ENCODE peak calls at places on chromosomes 11 and 22, in eight cellular contexts. O is fibroblast of the aortic adventitia, V is HFFc6, F is AG10803, U is type B pancreatic cell, X is mucosa of descending colon, K is fibroblast of pulmonary artery, C is left lung. D is an unnamed sample.

GRCh38 chr11:17179972-17180371 is 27.8 kb downstream of the PIK3C2A start:
- DNase-seq in K (no peak), C (no peak), V (no peak), O (no peak), X (no peak), U (no peak), F (no peak), D (no peak)

GRCh38 chr22:49193348-49193747 is 634.3 kb downstream of the BRD1 start:
- DNase-seq in C (no peak), V (no peak), U (no peak), O (no peak), F (no peak), K (no peak), X (no peak), D (no peak)

GRCh38 chr22:17782621-17783020 is 8.4 kb upstream of the BID start:
- DNase-seq in O (no peak), K (no peak), U (no peak), V (no peak), F (no peak), X (peak), C (no peak), D (no peak)

GRCh38 chr11:108781921-108782320 is 117.1 kb downstream of the DDX10 start:
- DNase-seq in K (no peak), C (no peak), O (no peak), F (no peak), X (no peak), V (no peak), U (no peak), D (no peak)

GRCh38 chr11:120184946-120185677 is 25.7 kb upstream of the OAF start:
- DNase-seq in U (peak), F (peak), O (peak), K (peak), X (peak), C (peak), V (peak), D (no peak)

GRCh38 chr11:111923951-111924350 is 5.2 kb downstream of the C11orf52 start:
- DNase-seq in F (no peak), V (peak), K (no peak), O (no peak), C (no peak), X (no peak), U (no peak), D (no peak)

GRCh38 chr22:47616396-47617020 is 854.1 kb downstream of the TBC1D22A start:
- DNase-seq in X (no peak), V (no peak), C (no peak), U (peak), O (no peak), F (no peak), K (no peak), D (no peak)

GRCh38 chr22:29206372-29207230 is 905 bp downstream of the EMID1 start:
- DNase-seq in X (no peak), U (no peak), O (no peak), C (no peak), F (no peak), V (no peak), K (no peak), D (no peak)

GRCh38 chr22:19455033-19455432 is 7.5 kb upstream of the C22orf39 start:
- DNase-seq in U (no peak), O (no peak), K (no peak), C (no peak), X (no peak), F (no peak), V (no peak), D (no peak)

GRCh38 chr22:49826603-49827306 is 918 bp downstream of the BRD1 start:
- DNase-seq in V (peak), O (peak), F (peak), X (peak), K (peak), C (no peak), U (no peak), D (peak)

GRCh38 chr11:130129922-130130321 is 29.7 kb upstream of the ST14 start:
- DNase-seq in V (no peak), F (no peak), O (no peak), C (no peak), K (no peak), U (no peak), X (no peak), D (no peak)

GRCh38 chr11:27089746-27090145 is 49.1 kb downstream of the BBOX1 start:
- DNase-seq in C (no peak), F (no peak), U (no peak), X (no peak), V (no peak), O (no peak), K (no peak), D (no peak)

GRCh38 chr22:35987487-35987886 is 41.1 kb downstream of the RBFOX2 start:
- DNase-seq in C (no peak), F (peak), X (no peak), O (no peak), V (no peak), K (peak), U (no peak), D (no peak)

GRCh38 chr11:118349475-118349874 is 5.3 kb downstream of the CD3G start:
- DNase-seq in C (no peak), V (no peak), K (no peak), O (no peak), F (no peak), X (no peak), U (no peak), D (no peak)

GRCh38 chr22:43884600-43885318 is 7.1 kb downstream of the PNPLA5 start:
- DNase-seq in O (peak), F (peak), V (no peak), X (peak), C (peak), K (peak), U (no peak), D (peak)

GRCh38 chr11:122642971-122643370 is 12.6 kb upstream of the UBASH3B start:
- DNase-seq in F (no peak), U (no peak), O (no peak), X (no peak), C (no peak), K (no peak), V (peak), D (peak)

GRCh38 chr22:40218723-40219294 is 41.1 kb downstream of the TNRC6B start:
- DNase-seq in X (no peak), K (no peak), O (peak), F (no peak), V (no peak), U (peak), C (no peak), D (no peak)

GRCh38 chr11:72812604-72812967 is 1.6 kb upstream of the ATG16L2 start:
- DNase-seq in U (no peak), O (no peak), K (no peak), C (no peak), X (no peak), F (no peak), V (no peak), D (no peak)

GRCh38 chr11:120539681-120540369 is 28.3 kb downstream of the GRIK4 start:
- DNase-seq in U (no peak), V (peak), C (no peak), K (no peak), F (peak), O (no peak), X (no peak), D (no peak)

DNA sequence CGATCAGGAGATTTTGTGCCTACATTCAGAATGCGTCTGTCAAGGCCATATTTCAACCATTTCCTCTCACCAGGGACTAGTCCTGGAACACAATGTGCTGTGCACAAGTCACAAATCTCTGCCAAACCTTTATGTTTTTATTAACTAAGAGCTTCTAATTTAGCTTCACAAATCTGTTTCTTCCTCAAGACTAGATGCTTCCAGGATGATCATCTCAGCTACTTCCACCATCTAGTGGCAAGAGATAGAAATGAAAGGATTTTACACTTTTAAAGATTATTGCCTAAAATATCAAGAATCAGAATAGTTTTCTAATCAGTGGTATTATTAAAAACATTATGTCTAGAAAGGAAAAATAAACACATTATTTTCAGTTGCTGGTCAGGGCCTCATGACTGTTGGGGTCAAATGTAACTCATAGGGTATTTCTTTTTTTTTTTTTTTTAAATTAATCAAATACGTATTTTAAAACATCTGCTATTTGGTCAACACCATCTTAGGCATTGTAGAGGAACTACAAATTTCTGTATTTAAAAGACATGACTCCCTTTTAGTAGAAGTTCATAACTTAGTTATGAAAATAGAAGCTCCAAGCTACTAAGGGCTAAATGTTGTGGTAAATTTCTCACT is 1102.6 kb downstream of the DLG2 start:
- DNase-seq in F (peak), C (no peak), K (peak), X (no peak), V (peak), O (peak), U (no peak), D (no peak)
- TF ChIP-seq CTCF in F (peak), C (peak), K (peak), X (no peak), V (peak), O (peak), U (peak), D (peak)

GRCh38 chr11:94828088-94828487 is 59.9 kb downstream of the AMOTL1 start:
- DNase-seq in U (no peak), F (no peak), K (no peak), V (no peak), X (no peak), C (no peak), O (no peak), D (no peak)

GRCh38 chr11:94831529-94831928 is 63.4 kb downstream of the AMOTL1 start:
- DNase-seq in K (no peak), X (no peak), C (no peak), V (no peak), F (no peak), U (no peak), O (no peak), D (no peak)

GRCh38 chr11:94834931-94835330 is 66.8 kb downstream of the AMOTL1 start:
- DNase-seq in C (no peak), F (no peak), K (peak), O (peak), U (no peak), V (peak), X (no peak), D (no peak)

GRCh38 chr11:94832604-94833238 is 64.6 kb downstream of the AMOTL1 start:
- DNase-seq in U (no peak), K (no peak), F (no peak), O (no peak), V (no peak), C (no peak), X (no peak), D (no peak)

DNA sequence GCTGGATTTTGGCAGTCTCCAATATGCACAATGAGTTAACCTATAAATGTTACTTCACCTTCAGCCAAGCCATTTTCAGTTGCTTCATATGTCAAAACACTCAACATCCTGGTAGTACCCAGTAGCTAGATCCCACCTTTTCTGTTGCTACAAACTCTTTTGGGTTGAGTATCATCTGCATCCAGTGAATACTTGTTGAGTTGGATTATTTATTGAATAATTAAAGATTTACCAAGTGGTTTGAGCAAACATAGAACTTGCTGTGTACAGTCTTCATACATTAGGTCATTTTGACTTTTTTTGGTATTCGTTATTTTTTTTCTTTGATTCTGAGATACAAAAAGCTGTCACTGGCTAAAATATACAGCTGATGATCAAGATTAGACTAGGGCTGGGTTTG is 62.6 kb downstream of the AMOTL1 start:
- DNase-seq in U (no peak), V (no peak), X (no peak), C (no peak), O (no peak), K (no peak), F (no peak), D (no peak)
- TF ChIP-seq CTCF in U (no peak), V (no peak), X (no peak), C (no peak), O (no peak), K (no peak), F (no peak), D (no peak)

GRCh38 chr22:37752189-37753061 is 55.3 kb upstream of the GCAT start:
- DNase-seq in O (peak), V (peak), K (peak), C (peak), F (peak), U (no peak), X (peak), D (peak)
- TF ChIP-seq CTCF in O (peak), V (peak), K (peak), C (no peak), F (peak), U (peak), X (no peak), D (no peak)

DNA sequence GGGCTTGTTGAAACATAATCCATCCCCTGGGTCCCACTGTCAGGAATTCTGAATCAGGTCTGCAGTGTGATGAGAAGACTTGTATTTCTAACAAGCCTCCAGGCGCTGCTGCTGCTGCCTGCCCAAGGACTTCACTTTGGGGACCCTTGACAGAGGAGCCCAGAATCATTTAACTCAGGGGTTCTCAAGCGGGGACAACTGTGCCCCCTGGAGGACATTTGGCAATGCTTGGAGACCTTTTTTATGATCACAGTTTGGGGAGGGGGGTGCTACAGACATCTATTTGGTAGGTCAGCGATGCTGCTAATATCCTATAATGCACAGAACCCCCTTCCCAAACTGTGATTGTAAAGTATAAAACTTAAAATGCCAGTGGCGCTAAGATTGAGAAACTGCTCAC is 312.8 kb downstream of the OPCML start:
- DNase-seq in X (no peak), K (no peak), O (no peak), F (no peak), C (no peak), V (no peak), U (no peak), D (no peak)
- TF ChIP-seq CTCF in X (no peak), K (no peak), O (no peak), F (no peak), C (no peak), V (no peak), U (no peak), D (no peak)

GRCh38 chr11:26063915-26064314 is 268.0 kb upstream of the ANO3 start:
- DNase-seq in V (no peak), O (no peak), F (no peak), U (no peak), C (no peak), X (no peak), K (no peak), D (no peak)

GRCh38 chr11:26065944-26066343 is 266.0 kb upstream of the ANO3 start:
- DNase-seq in V (no peak), X (no peak), U (no peak), F (no peak), C (no peak), O (no peak), K (no peak), D (no peak)

DNA sequence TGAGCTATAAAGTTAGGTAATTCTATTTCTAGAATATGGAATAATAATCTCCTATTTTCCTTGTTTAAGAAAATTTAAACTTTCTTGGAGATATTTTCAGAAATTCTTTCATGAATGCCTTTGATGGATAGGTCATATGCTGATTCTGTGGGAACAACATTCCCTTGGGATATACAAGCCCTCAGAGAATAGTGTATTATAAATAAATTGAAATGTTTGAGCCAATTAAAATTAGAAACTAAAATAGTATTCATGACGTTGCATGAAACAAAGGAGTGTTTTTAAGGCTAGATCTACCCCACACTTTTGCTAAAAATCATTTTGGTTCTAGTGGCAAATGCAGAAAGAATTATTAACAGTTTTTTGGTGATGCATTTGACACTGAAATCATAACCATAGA is 269.3 kb upstream of the ANO3 start:
- DNase-seq in U (no peak), X (no peak), O (no peak), V (no peak), C (no peak), F (peak), K (no peak), D (no peak)
- TF ChIP-seq CTCF in U (no peak), X (no peak), O (no peak), V (no peak), C (no peak), F (no peak), K (no peak), D (no peak)

DNA sequence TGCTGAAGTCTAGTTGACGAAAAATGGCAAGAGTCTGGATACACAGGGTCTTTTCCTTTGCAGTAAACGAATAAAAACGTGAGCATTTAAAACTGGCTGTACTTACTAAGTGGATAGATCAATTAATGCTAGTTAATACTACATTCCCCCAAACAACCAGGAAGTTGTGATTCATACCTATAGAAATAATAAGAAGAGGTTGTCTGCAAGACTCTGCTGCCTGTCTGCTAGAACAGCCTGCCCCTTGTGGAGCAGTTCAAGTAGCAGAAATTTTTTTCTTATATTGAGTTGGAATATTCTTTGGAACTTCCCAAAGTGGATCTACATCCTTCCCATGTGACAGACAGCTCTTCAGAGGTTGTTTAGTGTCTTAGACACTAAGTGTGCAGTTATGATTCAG is 86.8 kb downstream of the TEAD1 start:
- DNase-seq in C (no peak), F (no peak), O (peak), K (peak), U (no peak), V (peak), X (no peak), D (peak)
- TF ChIP-seq CTCF in C (no peak), F (peak), O (peak), K (peak), U (peak), V (peak), X (no peak), D (no peak)

GRCh38 chr11:2143652-2144548 is 4.7 kb upstream of the IGF2 start:
- DNase-seq in K (no peak), C (no peak), V (no peak), X (no peak), U (no peak), F (no peak), O (no peak), D (no peak)
- TF ChIP-seq CTCF in K (no peak), C (no peak), V (peak), X (no peak), U (peak), F (no peak), O (no peak), D (no peak)

DNA sequence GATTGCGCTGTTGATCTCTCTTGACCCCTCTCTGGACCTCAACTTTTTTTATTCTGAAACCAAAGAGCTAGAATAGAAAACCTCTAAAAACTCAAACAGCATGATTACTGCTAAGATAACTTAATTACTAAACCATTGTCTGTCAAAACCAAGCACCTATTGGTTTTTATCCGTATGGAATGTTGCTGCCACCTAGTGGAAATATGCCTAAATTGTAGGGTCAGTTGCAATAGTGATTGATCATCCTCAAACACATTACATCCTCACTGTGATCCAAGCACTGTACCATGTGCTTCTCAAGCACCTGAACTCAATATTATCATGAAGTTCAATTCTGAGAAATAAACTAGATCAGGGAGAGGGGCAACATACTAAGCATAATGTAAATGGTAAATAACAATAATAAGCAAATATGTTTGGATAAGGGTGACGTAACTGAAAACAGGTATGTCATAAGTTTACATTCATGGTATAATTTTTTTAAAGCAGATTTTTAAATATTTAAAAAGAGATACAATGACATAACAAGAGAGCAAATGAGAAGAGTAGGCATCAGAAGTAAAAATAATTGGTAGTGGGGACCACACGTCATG is 3.8 kb upstream of the OR5A2 start:
- DNase-seq in O (peak), C (no peak), V (peak), X (no peak), U (no peak), F (peak), K (peak), D (peak)
- TF ChIP-seq CTCF in O (peak), C (peak), V (peak), X (peak), U (peak), F (peak), K (peak), D (peak)

D was measured in Calu3.